ENCODE peak calls at places on chromosomes 13 and 19, in seven cellular contexts. Y is stimulated activated effector memory CD8-positive, alpha-beta T cell treated with anti-CD3 and anti-CD28 coated beads, Interleukin-12 subunit alpha, Interleukin-12 subunit beta, amount 100 ng/mL, for 72 hours; D is CD4-positive, CD25-positive, alpha-beta regulatory T cell; U is stimulated activated CD8-positive, alpha-beta memory T cell treated with anti-CD3 and anti-CD28 coated beads, Interleukin-4, amount 100 ng/mL, for 24 hours; E is endodermal cell; L is BJ; H is anterior cingulate cortex. V is an unnamed sample.
A peak's percentile ranks its signal among the peaks of the same experiment; 100 is the strongest.

GRCh38 chr13:73417012-73417615 is 358.3 kb downstream of the KLF5 start:
- DNase-seq in Y (no peak), U (no peak), H (no peak), L (no peak), D (no peak), E (no peak), V (no peak)

GRCh38 chr19:16338470-16339360 is 14.1 kb downstream of the KLF2 start:
- DNase-seq in U (no peak), Y (peak; percentile 47), H (no peak), E (peak; percentile 57), D (peak; percentile 36), L (peak; percentile 89), V (peak; percentile 29)

GRCh38 chr19:55341191-55342043 is 1.7 kb downstream of the KMT5C start:
- DNase-seq in Y (peak; percentile 16), H (peak; percentile 51), E (peak; percentile 94), L (no peak), U (peak; percentile 47), D (peak; percentile 13), V (peak; percentile 91)

GRCh38 chr13:39913928-39914327 is 258.5 kb downstream of the COG6 start:
- DNase-seq in Y (no peak), L (no peak), U (no peak), E (no peak), D (no peak), H (no peak), V (no peak)

GRCh38 chr13:38262211-38262610 is 87.4 kb upstream of the UFM1 start:
- DNase-seq in H (no peak), L (no peak), U (no peak), D (no peak), Y (no peak), E (no peak), V (no peak)

GRCh38 chr19:16397791-16398529 is 73.3 kb downstream of the KLF2 start:
- DNase-seq in H (no peak), D (no peak), U (no peak), Y (no peak), E (no peak), L (no peak), V (no peak)

GRCh38 chr13:50358221-50358620 is 343.0 kb downstream of the KCNRG start:
- DNase-seq in H (no peak), D (no peak), E (no peak), U (no peak), Y (no peak), L (no peak), V (no peak)

GRCh38 chr19:40144947-40145748 is 46.1 kb upstream of the MAP3K10 start:
- DNase-seq in L (no peak), Y (no peak), D (no peak), H (no peak), U (no peak), E (no peak), V (no peak)

GRCh38 chr19:52600639-52601024 is 30.5 kb downstream of the ZNF701 start:
- DNase-seq in Y (no peak), E (no peak), D (no peak), H (no peak), L (no peak), U (no peak), V (peak; percentile 79)

GRCh38 chr13:97191615-97192014 is 30.5 kb upstream of the MBNL2 start:
- DNase-seq in L (no peak), E (no peak), U (no peak), Y (no peak), D (no peak), H (peak; percentile 38), V (no peak)

GRCh38 chr13:25827986-25828385 is 223.8 kb downstream of the SHISA2 start:
- DNase-seq in U (no peak), L (no peak), Y (no peak), H (no peak), D (no peak), E (no peak), V (no peak)